ENCODE peak calls at places on chromosome 2, in six cellular contexts. W is aorta, J is brain microvascular endothelial cell, Q is upper lobe of right lung, X is neural progenitor cell, C is K562. Y is an unnamed sample. For H3K36me3, the result is how much of the 10 kb centered on the place peaks cover.

GRCh38 chr2:85743304-85743978 is 10.3 kb upstream of the ATOH8 start:
- DNase-seq in X (no peak), W (no peak), J (peak), Q (peak), C (no peak), Y (no peak)

GRCh38 chr2:85245891-85246290 is 81.9 kb downstream of the TGOLN2 start:
- DNase-seq in J (no peak), X (no peak), Q (no peak), C (no peak), W (no peak), Y (no peak)

GRCh38 chr2:101811226-101812015 is 113.9 kb downstream of the MAP4K4 start:
- DNase-seq in J (no peak), X (no peak), W (no peak), C (no peak), Q (no peak), Y (no peak)

GRCh38 chr2:84927275-84927627 is 21.8 kb downstream of the TMSB10 start:
- DNase-seq in Q (no peak), W (no peak), C (no peak), X (no peak), J (no peak), Y (no peak)

GRCh38 chr2:178886006-178886405 is 78.8 kb upstream of the TTN start:
- DNase-seq in W (no peak), Q (no peak), J (no peak), X (no peak), C (no peak), Y (peak)

GRCh38 chr2:37920570-37920969 is 4.5 kb upstream of the RMDN2 start:
- DNase-seq in X (no peak), W (no peak), J (peak), Q (no peak), C (no peak), Y (no peak)

GRCh38 chr2:23637011-23637778 is 252.2 kb downstream of the KLHL29 start:
- DNase-seq in Q (no peak), J (peak), X (peak), C (no peak), W (no peak), Y (no peak)

GRCh38 chr2:168060956-168061750 is 186.2 kb downstream of the STK39 start:
- DNase-seq in Q (no peak), W (no peak), X (no peak), J (peak), C (no peak), Y (no peak)

GRCh38 chr2:10900216-10901109 is 11.3 kb upstream of the KCNF1 start:
- DNase-seq in J (no peak), Q (no peak), W (no peak), C (peak), X (no peak), Y (no peak)

GRCh38 chr2:20525041-20526035 is 78.5 kb downstream of the RHOB start:
- DNase-seq in C (peak), W (no peak), Q (peak), J (peak), X (no peak), Y (no peak)

GRCh38 chr2:202510911-202511310 is 123.9 kb upstream of the FAM117B start:
- DNase-seq in J (no peak), Q (no peak), W (no peak), X (no peak), C (no peak), Y (no peak)

GRCh38 chr2:47784349-47784851 is 1.5 kb downstream of the MSH6 start:
- DNase-seq in C (no peak), X (peak), W (no peak), J (no peak), Q (no peak), Y (peak)

GRCh38 chr2:172451923-172452322 is 24.5 kb downstream of the ITGA6 start:
- DNase-seq in W (no peak), C (no peak), X (no peak), Q (no peak), J (no peak), Y (no peak)

GRCh38 chr2:54866868-54867267 is 143.4 kb downstream of the EML6 start:
- DNase-seq in J (no peak), Q (no peak), W (no peak), X (no peak), C (no peak), Y (no peak)

GRCh38 chr2:19819097-19820065 is 82.4 kb downstream of the TTC32 start:
- DNase-seq in W (no peak), J (peak), X (no peak), Q (no peak), C (no peak), Y (no peak)

GRCh38 chr2:133574186-133574585 is 5.9 kb upstream of the NCKAP5 start:
- DNase-seq in J (no peak), C (no peak), Q (no peak), W (no peak), X (no peak), Y (no peak)

GRCh38 chr2:191696960-191697359 is 19.0 kb downstream of the NABP1 start:
- DNase-seq in W (no peak), J (no peak), C (no peak), Q (no peak), X (no peak), Y (no peak)

GRCh38 chr2:71602581-71602980 is 149.2 kb downstream of the DYSF start:
- DNase-seq in X (no peak), Q (peak), C (no peak), J (no peak), W (peak), Y (no peak)

GRCh38 chr2:194603429-194603828 is 1053.6 kb upstream of the SLC39A10 start:
- DNase-seq in J (no peak), X (no peak), W (no peak), Q (no peak), C (no peak), Y (no peak)

GRCh38 chr2:8575011-8575750 is 106.7 kb upstream of the ID2 start:
- DNase-seq in J (no peak), X (no peak), W (no peak), Q (no peak), C (no peak), Y (peak)

GRCh38 chr2:143085125-143085784 is 44.0 kb upstream of the ARHGAP15 start:
- DNase-seq in Q (no peak), J (no peak), W (no peak), C (no peak), X (no peak), Y (no peak)

GRCh38 chr2:196431957-196432356 is 207.6 kb upstream of the CCDC150 start:
- DNase-seq in Q (no peak), X (peak), C (peak), J (no peak), W (no peak), Y (peak)

GRCh38 chr2:156405586-156405985 is 30.6 kb upstream of the GPD2 start:
- DNase-seq in C (peak), Q (peak), X (no peak), J (peak), W (no peak), Y (no peak)

GRCh38 chr2:20877944-20878343 is 55.0 kb upstream of the LDAH start:
- DNase-seq in W (no peak), C (no peak), Q (no peak), X (no peak), J (no peak), Y (no peak)

GRCh38 chr2:110770696-110771425 is 38.5 kb downstream of the ACOXL start:
- DNase-seq in W (no peak), Q (no peak), J (peak), C (no peak), X (peak), Y (no peak)

GRCh38 chr2:202267495-202267894 is 1.9 kb downstream of the NOP58 start:
- DNase-seq in Q (no peak), C (peak), J (no peak), X (no peak), W (no peak), Y (no peak)

GRCh38 chr2:64837925-64838641 is 151.1 kb upstream of the SLC1A4 start:
- DNase-seq in Q (peak), C (no peak), J (no peak), X (no peak), W (no peak), Y (no peak)

GRCh38 chr2:102520009-102520408 is 47.0 kb downstream of the SLC9A4 start:
- DNase-seq in C (peak), X (peak), W (no peak), J (no peak), Q (no peak), Y (peak)

GRCh38 chr2:10083692-10084566 is 3.7 kb upstream of the CYS1 start:
- DNase-seq in W (no peak), X (no peak), C (no peak), J (no peak), Q (no peak), Y (peak)

GRCh38 chr2:217993817-217994459 is 8.9 kb downstream of the TNS1 start:
- DNase-seq in W (peak), Q (peak), X (peak), J (peak), C (peak), Y (peak)

GRCh38 chr2:66058675-66059074 is 376.2 kb upstream of the MEIS1 start:
- DNase-seq in W (no peak), J (no peak), Q (no peak), X (no peak), C (no peak), Y (no peak)

GRCh38 chr2:11040992-11041391 is 114.3 kb upstream of the SLC66A3 start:
- DNase-seq in Q (no peak), W (no peak), X (no peak), J (no peak), C (no peak), Y (no peak)

GRCh38 chr2:208358758-208359631 is 47.6 kb upstream of the PTH2R start:
- DNase-seq in J (no peak), X (no peak), Q (no peak), C (no peak), W (no peak), Y (no peak)

GRCh38 chr2:28948160-28948559 is 32.9 kb upstream of the TOGARAM2 start:
- DNase-seq in Q (no peak), J (no peak), W (no peak), C (no peak), X (no peak), Y (no peak)
- H3K36me3 ChIP-seq in Q (half or more), J (under half), W (under half), C (half or more), X (under half), Y (under half)

DNA sequence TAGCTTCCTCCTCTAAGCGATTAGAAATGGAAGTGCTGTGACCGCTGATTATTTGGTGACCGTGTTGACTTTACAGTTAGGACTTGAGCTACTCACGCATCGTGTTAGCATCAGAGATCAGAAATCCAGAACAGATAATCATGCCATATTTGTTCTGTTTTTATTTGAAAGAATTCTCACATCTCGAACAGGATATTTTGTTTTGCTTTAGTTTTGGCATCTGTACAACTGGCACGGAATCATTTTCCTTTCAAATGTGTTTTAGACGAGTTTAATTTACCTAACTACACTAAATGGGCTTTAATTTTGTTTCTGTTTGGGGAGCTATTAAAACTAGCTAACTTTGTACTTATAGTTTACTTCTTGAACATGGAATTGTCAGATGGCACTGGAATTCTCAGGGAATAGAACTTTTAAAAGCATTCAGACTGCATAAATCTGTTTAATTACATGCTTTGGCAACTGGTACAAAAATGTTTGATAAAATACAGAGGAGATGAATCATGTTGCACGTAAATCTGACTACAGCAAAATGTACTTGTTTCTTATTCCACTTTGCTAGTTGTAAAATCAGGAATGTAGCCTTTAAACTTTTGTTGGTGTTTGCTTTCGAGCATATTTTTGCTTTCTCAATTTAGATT is 1.4 kb downstream of the ITPRID2 start:
- DNase-seq in W (no peak), J (no peak), Q (no peak), C (no peak), X (no peak), Y (no peak)
- H3K4me3 ChIP-seq in W (peak), J (peak), Q (peak), C (peak), X (peak), Y (peak)

GRCh38 chr2:215361211-215361875 is 49.5 kb downstream of the ATIC start:
- DNase-seq in Q (no peak), W (no peak), X (no peak), C (no peak), J (no peak), Y (no peak)
- H3K36me3 ChIP-seq in Q (half or more), W (under half), X (under half), C (under half), J (half or more), Y (under half)

GRCh38 chr2:216111122-216111521 is 2.0 kb downstream of the XRCC5 start:
- DNase-seq in Q (no peak), W (no peak), C (no peak), J (no peak), X (no peak), Y (no peak)
- H3K4me3 ChIP-seq in Q (no peak), W (no peak), C (no peak), J (no peak), X (peak), Y (no peak)

DNA sequence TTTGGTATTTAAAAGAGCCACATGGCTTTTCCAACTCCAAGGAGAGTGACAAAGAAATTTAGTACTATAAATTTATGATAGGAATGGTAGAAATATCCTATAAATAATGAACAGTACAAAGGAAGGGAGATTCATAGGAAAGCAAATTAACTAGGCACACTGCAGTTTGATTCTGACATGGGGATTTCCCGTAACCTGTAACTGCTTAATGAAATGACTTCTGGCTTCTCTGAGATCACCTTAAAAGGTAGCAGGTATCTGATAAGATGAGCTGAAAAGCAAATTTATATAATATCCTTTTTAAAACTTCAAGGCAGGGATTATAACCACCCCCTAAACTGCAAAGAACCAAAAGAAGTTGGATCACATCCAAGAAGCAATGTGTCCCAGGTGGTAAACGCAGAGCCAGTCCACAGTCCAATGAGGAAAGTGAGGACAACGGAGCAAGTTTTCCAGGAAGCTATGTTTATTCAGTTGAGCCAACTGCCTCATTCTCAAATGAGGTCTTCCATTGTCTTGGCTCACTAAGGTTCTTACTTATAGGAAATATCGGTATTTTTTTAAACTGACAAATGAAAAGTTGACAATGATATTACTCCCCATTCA is 43.0 kb downstream of the WIPF1 start:
- DNase-seq in X (no peak), J (no peak), W (no peak), Q (no peak), C (no peak), Y (no peak)
- H3K36me3 ChIP-seq in X (under half), J (under half), W (under half), Q (under half), C (under half), Y (under half)

DNA sequence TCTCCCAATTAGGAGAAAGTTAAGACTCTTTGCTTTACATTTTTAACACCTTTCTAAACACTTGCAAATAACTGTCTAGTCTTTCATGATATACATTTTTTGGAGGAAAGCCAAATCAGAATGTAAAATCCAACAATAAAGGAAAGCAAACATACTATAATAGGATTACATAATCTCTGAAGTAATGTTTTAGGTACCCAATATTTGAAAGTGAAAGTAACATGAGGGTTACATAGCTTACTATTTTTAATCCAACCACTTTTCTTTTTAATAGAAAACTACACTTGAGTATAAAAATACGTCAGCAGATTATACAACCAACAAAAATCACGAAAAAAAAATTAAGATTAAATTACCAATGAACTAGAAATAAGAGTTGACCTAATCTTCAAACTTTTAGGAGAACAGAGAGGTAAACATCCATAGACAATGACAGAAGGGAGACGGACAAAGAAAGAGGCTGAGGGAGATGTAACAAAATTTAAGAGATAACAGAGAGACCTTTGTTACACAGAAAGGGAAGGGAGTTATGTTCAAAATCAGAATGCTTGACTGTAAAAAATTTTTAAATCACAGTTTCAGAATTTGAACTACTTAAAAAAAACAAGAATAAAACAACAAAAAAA is 150.0 kb downstream of the IKZF2 start:
- DNase-seq in W (no peak), X (no peak), C (no peak), J (no peak), Q (no peak), Y (no peak)
- H3K4me3 ChIP-seq in W (no peak), X (no peak), C (no peak), J (no peak), Q (no peak), Y (no peak)

Y was measured in H7.